ENCODE peak calls at places on chromosome 12, in five cellular contexts. T is tibial nerve; O is CD4-positive, alpha-beta T cell; P is psoas muscle; W is epithelial cell of esophagus. Q is an unnamed sample.

GRCh38 chr12:110537605-110538409 is 35.7 kb downstream of the RAD9B start:
- DNase-seq in O (no peak), W (peak), P (peak), T (no peak), Q (no peak)

GRCh38 chr12:20601668-20602280 is 93.4 kb upstream of the SLCO1C1 start:
- DNase-seq in P (no peak), O (no peak), W (peak), T (no peak), Q (peak)

GRCh38 chr12:27422697-27423096 is 23.8 kb upstream of the SMCO2 start:
- DNase-seq in P (no peak), T (no peak), O (no peak), W (no peak), Q (no peak)

GRCh38 chr12:45660330-45660729 is 69.2 kb upstream of the ARID2 start:
- DNase-seq in P (no peak), W (peak), T (no peak), O (no peak), Q (peak)

GRCh38 chr12:119369907-119370546 is 35.5 kb downstream of the CCDC60 start:
- DNase-seq in O (no peak), P (no peak), T (no peak), W (peak), Q (no peak)

GRCh38 chr12:93442411-93443340 is 929 bp upstream of the UBE2N start:
- DNase-seq in P (no peak), T (no peak), W (peak), O (no peak), Q (no peak)

GRCh38 chr12:109951751-109952150 is 44.4 kb downstream of the GIT2 start:
- DNase-seq in W (peak), T (no peak), O (no peak), P (peak), Q (peak)

GRCh38 chr12:58363971-58364370 is 422.6 kb downstream of the ATP23 start:
- DNase-seq in O (no peak), W (no peak), T (no peak), P (no peak), Q (no peak)

GRCh38 chr12:49362077-49362476 is 5.2 kb upstream of the SPATS2 start:
- DNase-seq in P (no peak), T (no peak), O (no peak), W (no peak), Q (no peak)

GRCh38 chr12:56661560-56661959 is 15.8 kb upstream of the ATP5F1B start:
- DNase-seq in O (no peak), W (no peak), P (no peak), T (no peak), Q (no peak)

GRCh38 chr12:9319842-9320173 is 111.6 kb upstream of the PZP start:
- DNase-seq in W (peak), T (no peak), O (no peak), P (no peak), Q (no peak)

GRCh38 chr12:10372534-10372931 is 17.3 kb downstream of the KLRK1 start:
- DNase-seq in T (no peak), O (no peak), W (no peak), P (no peak), Q (no peak)

GRCh38 chr12:131459666-131460365 is 251.1 kb upstream of the SFSWAP start:
- DNase-seq in P (no peak), O (no peak), W (no peak), T (no peak), Q (no peak)

GRCh38 chr12:113384778-113385177 is 18.9 kb downstream of the SDS start:
- DNase-seq in T (no peak), W (no peak), P (no peak), O (no peak), Q (no peak)

GRCh38 chr12:57896437-57897201 is 44.7 kb upstream of the ATP23 start:
- DNase-seq in P (peak), T (peak), W (peak), O (no peak), Q (peak)

GRCh38 chr12:7797698-7798398 is 8.6 kb downstream of the NANOG start:
- DNase-seq in O (no peak), T (no peak), P (no peak), W (peak), Q (no peak)

GRCh38 chr12:28878629-28879028 is 270.4 kb upstream of the FAR2 start:
- DNase-seq in P (no peak), T (no peak), O (no peak), W (no peak), Q (no peak)

GRCh38 chr12:46933947-46934346 is 108.2 kb upstream of the SLC38A4 start:
- DNase-seq in W (peak), O (no peak), P (no peak), T (no peak), Q (peak)

GRCh38 chr12:20653871-20654270 is 41.3 kb upstream of the SLCO1C1 start:
- DNase-seq in P (no peak), W (no peak), O (no peak), T (no peak), Q (no peak)

GRCh38 chr12:84791444-84791843 is 121.2 kb downstream of the SLC6A15 start:
- DNase-seq in W (no peak), P (no peak), T (no peak), O (no peak), Q (no peak)

GRCh38 chr12:24177889-24178288 is 228.4 kb upstream of the SOX5 start:
- DNase-seq in W (no peak), O (no peak), T (no peak), P (no peak), Q (no peak)

GRCh38 chr12:43973993-43974392 is 138.1 kb downstream of the TMEM117 start:
- DNase-seq in O (no peak), P (no peak), W (no peak), T (no peak), Q (no peak)

GRCh38 chr12:58174316-58174715 is 232.9 kb downstream of the ATP23 start:
- DNase-seq in P (no peak), W (no peak), O (no peak), T (no peak), Q (no peak)

GRCh38 chr12:72307229-72307628 is 35.1 kb downstream of the TRHDE start:
- DNase-seq in O (no peak), T (no peak), P (no peak), W (no peak), Q (no peak)

GRCh38 chr12:5554711-5555110 is 122.8 kb downstream of the NTF3 start:
- DNase-seq in O (no peak), W (no peak), P (no peak), T (no peak), Q (peak)

GRCh38 chr12:75628916-75629315 is 117.5 kb upstream of the KRR1 start:
- DNase-seq in T (no peak), P (no peak), W (no peak), O (no peak), Q (no peak)

GRCh38 chr12:3489057-3489456 is 1.9 kb upstream of the PRMT8 start:
- DNase-seq in P (no peak), T (no peak), W (peak), O (no peak), Q (no peak)

GRCh38 chr12:48894271-48894670 is 28.6 kb upstream of the RND1 start:
- DNase-seq in W (no peak), P (no peak), T (no peak), O (no peak), Q (no peak)

GRCh38 chr12:91813701-91814100 is 331.9 kb downstream of the BTG1 start:
- DNase-seq in T (no peak), W (peak), P (no peak), O (no peak), Q (no peak)

GRCh38 chr12:91818236-91819131 is 327.2 kb downstream of the BTG1 start:
- DNase-seq in T (no peak), P (no peak), O (no peak), W (peak), Q (no peak)

GRCh38 chr12:91819132-91819447 is 326.6 kb downstream of the BTG1 start:
- DNase-seq in T (peak), O (no peak), W (no peak), P (no peak), Q (no peak)

GRCh38 chr12:91811481-91812287 is 334.0 kb downstream of the BTG1 start:
- DNase-seq in O (peak), T (peak), P (peak), W (peak), Q (peak)

DNA sequence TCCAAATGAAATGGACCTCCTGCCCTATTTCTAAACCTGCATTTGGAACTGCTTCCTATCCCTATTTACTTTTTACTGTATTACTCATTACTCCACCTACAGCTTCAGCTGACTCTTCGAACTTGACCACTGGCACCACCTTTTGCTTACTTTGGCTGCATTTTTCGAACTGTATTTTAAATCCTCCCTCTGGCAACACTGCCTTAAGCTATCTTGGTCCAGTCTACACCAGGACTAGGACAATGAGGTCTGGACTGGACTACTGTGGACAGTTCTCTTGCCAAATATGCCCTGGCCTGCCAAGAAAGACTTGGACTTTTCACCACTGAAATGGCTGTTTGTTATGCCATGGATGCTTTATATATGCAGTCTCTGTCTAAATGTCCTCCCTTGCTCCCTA is 328.1 kb downstream of the BTG1 start:
- DNase-seq in P (no peak), O (no peak), W (peak), T (no peak), Q (no peak)
- TF ChIP-seq CTCF in P (no peak), O (no peak), W (no peak), T (no peak), Q (no peak)

GRCh38 chr12:38911611-38912010 is 6.2 kb upstream of the CPNE8 start:
- DNase-seq in W (no peak), T (no peak), P (no peak), O (no peak), Q (no peak)
- TF ChIP-seq CTCF in W (peak), T (no peak), P (no peak), O (no peak), Q (no peak)

DNA sequence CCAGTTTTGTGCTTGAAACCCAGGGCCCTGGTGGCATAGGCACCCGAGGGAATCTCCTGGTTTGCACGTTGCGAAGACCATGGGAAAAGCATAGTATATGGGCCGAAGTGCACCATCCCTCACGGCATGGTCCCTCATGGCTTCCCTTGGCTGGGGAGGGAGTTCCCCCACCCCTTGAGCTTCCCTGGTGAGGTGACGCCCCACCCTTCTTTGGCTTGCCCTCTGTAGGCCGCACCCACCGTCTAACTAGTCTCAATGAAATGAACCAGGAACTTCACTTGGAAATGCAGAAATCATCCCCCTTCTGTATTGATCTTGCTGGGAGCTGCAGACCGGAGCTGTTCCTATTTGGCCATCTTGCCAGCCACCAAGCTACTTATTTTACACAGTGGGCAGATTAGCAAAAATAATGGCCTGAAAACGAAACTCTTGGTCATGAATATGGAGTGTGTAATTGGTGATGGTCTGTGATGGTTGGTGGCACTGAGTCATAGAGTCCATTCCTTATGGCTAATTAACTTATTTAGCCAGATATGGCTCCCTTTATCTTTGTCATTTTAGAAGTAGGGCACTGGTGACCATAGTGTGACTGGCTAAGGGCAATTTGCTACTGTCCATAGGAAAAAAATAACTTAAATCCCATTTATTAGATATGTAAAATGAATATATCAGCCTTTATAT is 21.3 kb upstream of the KCNJ8 start:
- DNase-seq in O (no peak), T (no peak), W (no peak), P (no peak), Q (no peak)
- TF ChIP-seq CTCF in O (no peak), T (no peak), W (no peak), P (no peak), Q (no peak)

GRCh38 chr12:6612247-6612646 is 5.1 kb upstream of the CHD4 start:
- DNase-seq in O (no peak), T (no peak), P (no peak), W (no peak), Q (no peak)

GRCh38 chr12:6612652-6613014 is 5.5 kb upstream of the CHD4 start:
- DNase-seq in T (no peak), O (no peak), P (no peak), W (no peak), Q (peak)

GRCh38 chr12:6614513-6615177 is 7.5 kb upstream of the CHD4 start:
- DNase-seq in T (no peak), P (no peak), O (no peak), W (peak), Q (peak)

GRCh38 chr12:6613015-6613775 is 6.0 kb upstream of the CHD4 start:
- DNase-seq in W (peak), P (peak), O (no peak), T (peak), Q (peak)

DNA sequence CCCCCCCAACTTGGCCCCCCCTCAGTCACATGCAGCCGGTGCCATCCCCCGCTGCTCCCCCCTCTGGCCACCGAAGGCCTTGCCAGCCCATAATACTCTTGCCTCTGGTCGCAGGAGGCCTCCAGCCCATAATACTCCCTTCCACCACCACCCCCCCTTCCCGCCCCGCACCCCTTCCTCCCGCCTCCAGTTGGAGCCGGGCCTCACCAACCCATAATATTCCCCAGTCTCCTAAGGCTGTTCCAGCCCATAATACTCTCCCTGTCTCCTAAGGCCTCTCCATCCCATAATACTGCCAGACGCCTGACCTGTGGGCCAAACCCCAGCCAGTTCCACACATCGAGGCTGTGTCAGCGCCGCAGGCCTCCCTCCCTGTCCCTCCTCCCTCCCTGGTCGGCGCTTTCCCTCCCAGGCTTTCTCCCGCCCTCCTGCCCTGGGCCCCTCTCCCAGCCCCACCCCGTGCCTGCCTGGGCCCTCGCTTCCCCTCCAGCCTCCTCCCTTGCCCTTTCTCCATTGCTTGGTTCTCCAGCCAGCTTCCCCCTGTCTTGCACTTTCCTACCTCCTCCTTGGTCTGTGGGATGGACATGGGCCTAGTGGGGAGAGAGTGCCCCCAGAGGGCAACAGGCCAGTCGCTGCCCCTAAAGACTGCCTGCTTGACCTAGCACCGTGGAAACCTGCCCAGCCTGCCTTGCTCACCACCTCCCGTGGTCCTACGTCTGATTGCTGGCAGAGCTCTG is 6.8 kb upstream of the CHD4 start:
- DNase-seq in T (peak), O (no peak), W (peak), P (peak), Q (peak)
- TF ChIP-seq CTCF in T (no peak), O (no peak), W (no peak), P (peak), Q (no peak)

DNA sequence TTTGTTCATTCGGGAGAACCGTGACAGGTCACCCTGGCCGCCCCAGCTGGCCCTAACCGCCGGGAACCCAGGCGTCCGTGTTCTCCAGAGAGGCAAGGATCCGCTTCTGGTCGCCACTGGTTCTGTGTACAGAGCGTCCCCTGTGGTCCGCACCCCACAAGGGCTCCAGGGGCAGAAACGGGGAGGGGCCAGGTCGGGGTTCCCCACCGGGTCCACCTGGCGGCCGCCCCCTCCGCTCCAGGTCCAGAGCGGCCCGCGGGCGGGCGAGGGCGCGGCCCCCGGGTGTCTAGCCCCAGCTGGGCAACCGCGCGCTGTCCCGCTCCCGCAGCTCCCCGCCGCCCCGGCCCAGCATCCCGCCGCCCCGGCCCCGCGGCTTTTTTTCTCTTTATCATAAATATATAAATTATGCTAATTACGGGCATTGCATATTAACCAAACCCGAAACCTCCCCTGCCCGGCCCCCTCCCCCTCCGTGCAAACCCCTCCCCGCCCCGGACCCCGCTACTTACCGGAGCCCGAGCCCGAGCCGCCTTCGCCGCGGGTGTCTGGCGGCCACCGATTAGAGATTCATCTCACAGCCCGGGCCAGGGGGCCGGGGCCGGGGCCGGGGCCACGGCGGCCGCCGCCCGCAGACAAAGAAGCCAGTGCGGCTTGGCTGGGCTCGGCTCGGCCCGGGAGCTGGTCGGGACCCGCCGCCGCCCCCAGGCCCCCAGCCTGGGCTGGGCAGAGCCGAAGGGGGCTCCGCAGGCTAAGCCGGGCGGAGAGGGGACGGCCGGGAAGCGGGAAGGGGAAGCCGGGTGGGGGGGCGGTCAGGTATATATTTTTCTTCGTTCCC is 512 bp downstream of the POU6F1 start:
- DNase-seq in T (peak), P (peak), O (peak), W (no peak), Q (no peak)
- TF ChIP-seq CTCF in T (peak), P (peak), O (no peak), W (no peak), Q (peak)

DNA sequence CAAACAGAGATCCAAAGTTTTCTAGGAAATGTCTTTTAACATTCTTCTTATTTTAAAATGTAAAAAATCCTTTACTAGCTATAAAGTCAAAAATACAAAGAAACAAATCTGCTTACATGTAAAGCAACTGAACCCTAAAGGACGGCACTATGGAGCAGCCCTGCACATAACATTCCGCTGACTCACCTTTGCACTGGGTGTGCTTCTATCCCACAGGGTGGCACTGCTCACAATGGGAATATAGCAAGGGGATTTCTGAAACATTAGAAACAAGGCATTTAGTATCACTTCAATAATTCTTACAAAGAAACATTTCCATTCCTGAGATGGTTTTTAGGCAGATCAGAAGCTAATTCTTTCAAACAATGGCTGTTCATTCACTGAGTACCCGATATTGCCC is 94.3 kb downstream of the C12orf42 start:
- DNase-seq in P (no peak), O (no peak), W (peak), T (no peak), Q (no peak)
- TF ChIP-seq CTCF in P (no peak), O (no peak), W (peak), T (no peak), Q (no peak)

DNA sequence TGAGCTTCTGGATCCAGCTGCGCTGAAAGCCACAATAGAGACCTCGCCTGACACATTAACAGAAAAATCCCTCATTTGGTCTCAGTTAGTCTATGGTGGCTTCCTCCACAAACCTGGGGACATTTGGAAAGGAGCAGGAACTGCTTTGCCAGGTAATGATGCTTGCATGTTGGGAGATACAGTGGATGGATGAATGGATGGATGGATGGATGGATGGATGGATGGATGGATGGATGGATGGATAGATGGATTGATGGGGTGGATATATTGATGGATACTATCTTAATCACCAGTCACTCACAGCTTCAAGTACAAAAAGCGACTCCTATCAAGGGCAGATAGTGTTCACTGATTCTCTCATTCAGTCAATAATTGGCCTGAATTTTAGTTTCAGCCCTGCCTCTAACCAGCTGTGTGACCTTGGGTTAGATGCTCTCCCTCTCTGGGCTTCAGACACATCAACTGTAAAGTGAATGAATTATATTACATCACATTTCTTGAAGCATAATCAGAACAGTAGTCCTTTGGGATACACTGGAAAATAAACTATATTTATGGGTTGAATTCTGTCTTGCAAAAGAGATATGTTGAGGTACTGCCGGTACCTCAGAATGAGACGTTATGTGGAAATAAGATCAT is 29.3 kb downstream of the MAP1LC3B2 start:
- DNase-seq in O (no peak), W (no peak), P (no peak), T (no peak), Q (no peak)
- TF ChIP-seq CTCF in O (no peak), W (no peak), P (no peak), T (no peak), Q (no peak)

GRCh38 chr12:14185441-14186192 is 179.9 kb upstream of the ATF7IP start:
- DNase-seq in W (peak), P (no peak), T (peak), O (no peak), Q (peak)
- TF ChIP-seq CTCF in W (peak), P (peak), T (peak), O (peak), Q (peak)

Q was measured in HFFc6.